ENCODE peak calls at places on chromosomes 12 and 14, in ten cellular contexts. J, X, H, N, E, L, V, U, Y and I are unnamed samples.

GRCh38 chr12:98123186-98123585 is 392.2 kb upstream of the TMPO start:
- DNase-seq in J (no peak), X (no peak), H (no peak), N (no peak), E (no peak), L (no peak), V (no peak), U (no peak), Y (no peak), I (no peak)

GRCh38 chr14:94689218-94689984 is 77.2 kb downstream of the SERPINA3 start:
- DNase-seq in J (peak), X (peak), H (peak), N (no peak), E (peak), L (peak), V (peak), U (peak), Y (peak), I (no peak)

GRCh38 chr12:121287267-121287954 is 9.1 kb downstream of the CAMKK2 start:
- DNase-seq in J (peak), X (peak), H (no peak), N (no peak), E (no peak), L (no peak), V (no peak), U (no peak), Y (no peak), I (peak)

GRCh38 chr12:49232940-49233841 is 31.7 kb upstream of the TUBA1C start:
- DNase-seq in J (peak), X (peak), H (peak), N (no peak), E (peak), L (no peak), V (peak), U (no peak), Y (peak), I (no peak)

GRCh38 chr12:107468976-107469375 is 216.6 kb upstream of the PWP1 start:
- DNase-seq in J (no peak), X (no peak), H (no peak), N (no peak), E (no peak), L (no peak), V (no peak), U (no peak), Y (no peak), I (no peak)

GRCh38 chr14:26173581-26173980 is 424.3 kb downstream of the NOVA1 start:
- DNase-seq in J (no peak), X (no peak), H (no peak), N (no peak), E (no peak), L (no peak), V (no peak), U (no peak), Y (no peak), I (no peak)

GRCh38 chr14:93984987-93985410 is 8.6 kb upstream of the ASB2 start:
- DNase-seq in J (peak), X (peak), H (no peak), N (peak), E (peak), L (no peak), V (peak), U (no peak), Y (peak), I (no peak)

GRCh38 chr12:47534695-47535094 is 171.1 kb downstream of the RPAP3 start:
- DNase-seq in J (no peak), X (peak), H (no peak), N (peak), E (no peak), L (no peak), V (peak), U (no peak), Y (no peak), I (no peak)

GRCh38 chr14:103097244-103097993 is 2.9 kb downstream of the EXOC3L4 start:
- DNase-seq in J (no peak), X (no peak), H (no peak), N (no peak), E (no peak), L (no peak), V (no peak), U (no peak), Y (no peak), I (no peak)

GRCh38 chr14:50560929-50561280 is 960 bp downstream of the ATL1 start:
- DNase-seq in J (peak), X (peak), H (peak), N (peak), E (peak), L (no peak), V (peak), U (peak), Y (peak), I (no peak)

GRCh38 chr14:91376547-91377477 is 40.8 kb downstream of the CCDC88C start:
- DNase-seq in J (no peak), X (no peak), H (peak), N (no peak), E (no peak), L (no peak), V (no peak), U (peak), Y (no peak), I (no peak)

GRCh38 chr12:11697670-11698387 is 48.4 kb downstream of the ETV6 start:
- DNase-seq in J (no peak), X (peak), H (no peak), N (peak), E (no peak), L (no peak), V (peak), U (no peak), Y (no peak), I (peak)

GRCh38 chr12:50057000-50057841 is at the start of gene ASIC1:
- DNase-seq in J (peak), X (peak), H (peak), N (peak), E (peak), L (peak), V (peak), U (peak), Y (peak), I (no peak)